ENCODE peak calls at places on chromosomes 11 and 22, in eight cellular contexts. C, P, R, A, F, I, K and H are unnamed samples.

GRCh38 chr22:49620003-49620556 is 207.6 kb downstream of the BRD1 start:
- DNase-seq in C (no peak), A (no peak), I (no peak), K (no peak), R (no peak), F (no peak), P (no peak), H (no peak)

GRCh38 chr22:31883989-31884388 is 60.3 kb upstream of the YWHAH start:
- DNase-seq in C (no peak), I (no peak), R (no peak), F (no peak), A (no peak), P (no peak), K (no peak), H (no peak)

GRCh38 chr11:57641011-57641410 is 8.7 kb downstream of the YPEL4 start:
- DNase-seq in I (peak), F (no peak), P (no peak), A (no peak), K (peak), C (no peak), R (no peak), H (no peak)

GRCh38 chr22:21643533-21644357 is 1.6 kb downstream of the SDF2L1 start:
- DNase-seq in P (no peak), A (no peak), C (no peak), R (no peak), F (no peak), I (no peak), K (peak), H (no peak)

GRCh38 chr11:130940706-130941105 is 24.4 kb upstream of the SNX19 start:
- DNase-seq in P (no peak), F (no peak), C (no peak), I (peak), K (no peak), A (no peak), R (no peak), H (peak)

GRCh38 chr22:35837328-35837727 is 119.7 kb downstream of the APOL5 start:
- DNase-seq in F (no peak), C (no peak), P (no peak), K (no peak), I (no peak), R (no peak), A (no peak), H (no peak)

GRCh38 chr11:18696638-18697225 is 1.8 kb upstream of the TMEM86A start:
- DNase-seq in R (no peak), I (peak), C (no peak), K (no peak), P (no peak), A (no peak), F (no peak), H (peak)

GRCh38 chr11:11979487-11980117 is 28.8 kb downstream of the DKK3 start:
- DNase-seq in K (no peak), I (peak), P (peak), F (no peak), R (no peak), C (no peak), A (no peak), H (peak)

GRCh38 chr11:102576350-102576749 is 45.8 kb upstream of the MMP7 start:
- DNase-seq in P (no peak), A (no peak), I (no peak), R (no peak), C (no peak), K (no peak), F (no peak), H (no peak)

GRCh38 chr11:134818531-134818930 is 406.5 kb upstream of the B3GAT1 start:
- DNase-seq in K (no peak), P (no peak), I (no peak), R (no peak), C (no peak), A (no peak), F (no peak), H (no peak)

GRCh38 chr11:61695917-61696316 is 15.7 kb downstream of the DAGLA start:
- DNase-seq in C (peak), I (peak), A (no peak), R (peak), P (peak), F (peak), K (no peak), H (no peak)

GRCh38 chr11:10866893-10867331 is 9.1 kb upstream of the ZBED5 start:
- DNase-seq in R (no peak), P (no peak), K (no peak), I (peak), F (no peak), C (no peak), A (no peak), H (peak)

GRCh38 chr11:117188620-117189081 is 10.1 kb downstream of the SIDT2 start:
- DNase-seq in C (no peak), I (no peak), P (no peak), A (no peak), R (no peak), F (no peak), K (no peak), H (no peak)